ENCODE peak calls at places on chromosome 11, in four cellular contexts. H is CD4-positive, alpha-beta T cell; R is kidney epithelial cell; W is SK-N-SH. P is an unnamed sample.
A peak's percentile ranks its signal among the peaks of the same experiment; 100 is the strongest.

GRCh38 chr11:82862379-82862778 is 37.9 kb downstream of the PRCP start:
- DNase-seq in H (no peak), R (no peak), W (no peak), P (no peak)

GRCh38 chr11:68436985-68437926 is 23.3 kb upstream of the PPP6R3 start:
- DNase-seq in H (no peak), R (no peak), W (no peak), P (no peak)

GRCh38 chr11:127620660-127621059 is 620.1 kb upstream of the KIRREL3 start:
- DNase-seq in R (no peak), H (no peak), W (no peak), P (no peak)

GRCh38 chr11:133064152-133064877 is 468.0 kb downstream of the OPCML start:
- DNase-seq in R (no peak), H (no peak), W (peak; percentile 91), P (no peak)

GRCh38 chr11:74307409-74307808 is 4.0 kb downstream of the P4HA3 start:
- DNase-seq in W (peak; percentile 21), R (no peak), H (no peak), P (no peak)

GRCh38 chr11:129960216-129961214 is 42.1 kb downstream of the PRDM10 start:
- DNase-seq in W (no peak), R (peak; percentile 74), H (no peak), P (peak; percentile 57)

GRCh38 chr11:10350341-10350740 is 45.5 kb downstream of the ADM start:
- DNase-seq in H (no peak), R (peak; percentile 77), W (no peak), P (peak; percentile 57)

GRCh38 chr11:129787518-129787917 is 28.1 kb upstream of the TMEM45B start:
- DNase-seq in R (no peak), H (no peak), W (no peak), P (no peak)

GRCh38 chr11:47715082-47715669 is at the start of gene AGBL2:
- DNase-seq in R (peak; percentile 12), W (peak; percentile 89), H (peak; percentile 77), P (no peak)

GRCh38 chr11:34040571-34040970 is 11.0 kb upstream of the CAPRIN1 start:
- DNase-seq in R (no peak), H (no peak), W (no peak), P (no peak)

GRCh38 chr11:57427692-57428082 is 766 bp upstream of the SLC43A3 start:
- DNase-seq in H (no peak), W (no peak), R (no peak), P (no peak)

GRCh38 chr11:9461068-9461759 is 402 bp downstream of the ZNF143 start:
- DNase-seq in R (no peak), H (peak; percentile 61), W (peak; percentile 90), P (peak; percentile 49)

GRCh38 chr11:27718853-27719574 is 18.8 kb upstream of the BDNF start:
- DNase-seq in W (peak; percentile 79), H (no peak), R (no peak), P (no peak)

GRCh38 chr11:60748225-60748624 is 8.4 kb upstream of the MS4A15 start:
- DNase-seq in W (no peak), H (no peak), R (no peak), P (no peak)

GRCh38 chr11:12141283-12141682 is 30.9 kb downstream of the MICAL2 start:
- DNase-seq in R (no peak), H (no peak), W (no peak), P (no peak)

GRCh38 chr11:17848709-17849108 is 114.1 kb downstream of the KCNC1 start:
- DNase-seq in R (no peak), W (no peak), H (no peak), P (no peak)

GRCh38 chr11:117218133-117218915 is 13.5 kb downstream of the PCSK7 start:
- DNase-seq in R (no peak), H (no peak), W (no peak), P (no peak)

GRCh38 chr11:103619480-103619879 is 417.0 kb upstream of the DDI1 start:
- DNase-seq in H (no peak), R (no peak), W (no peak), P (no peak)

GRCh38 chr11:60831501-60832079 is 10.3 kb upstream of the CCDC86 start:
- DNase-seq in H (no peak), R (peak; percentile 54), W (peak; percentile 51), P (peak; percentile 22)

GRCh38 chr11:129785383-129786111 is 30.1 kb upstream of the TMEM45B start:
- DNase-seq in H (no peak), R (no peak), W (peak; percentile 11), P (no peak)

GRCh38 chr11:32090774-32091370 is at the start of gene RCN1:
- DNase-seq in R (no peak), W (peak; percentile 93), H (no peak), P (no peak)

GRCh38 chr11:35367491-35367890 is 51.9 kb downstream of the SLC1A2 start:
- DNase-seq in H (no peak), W (no peak), R (no peak), P (no peak)
- TF ChIP-seq CTCF in H (no peak), W (no peak), R (no peak), P (no peak)

DNA sequence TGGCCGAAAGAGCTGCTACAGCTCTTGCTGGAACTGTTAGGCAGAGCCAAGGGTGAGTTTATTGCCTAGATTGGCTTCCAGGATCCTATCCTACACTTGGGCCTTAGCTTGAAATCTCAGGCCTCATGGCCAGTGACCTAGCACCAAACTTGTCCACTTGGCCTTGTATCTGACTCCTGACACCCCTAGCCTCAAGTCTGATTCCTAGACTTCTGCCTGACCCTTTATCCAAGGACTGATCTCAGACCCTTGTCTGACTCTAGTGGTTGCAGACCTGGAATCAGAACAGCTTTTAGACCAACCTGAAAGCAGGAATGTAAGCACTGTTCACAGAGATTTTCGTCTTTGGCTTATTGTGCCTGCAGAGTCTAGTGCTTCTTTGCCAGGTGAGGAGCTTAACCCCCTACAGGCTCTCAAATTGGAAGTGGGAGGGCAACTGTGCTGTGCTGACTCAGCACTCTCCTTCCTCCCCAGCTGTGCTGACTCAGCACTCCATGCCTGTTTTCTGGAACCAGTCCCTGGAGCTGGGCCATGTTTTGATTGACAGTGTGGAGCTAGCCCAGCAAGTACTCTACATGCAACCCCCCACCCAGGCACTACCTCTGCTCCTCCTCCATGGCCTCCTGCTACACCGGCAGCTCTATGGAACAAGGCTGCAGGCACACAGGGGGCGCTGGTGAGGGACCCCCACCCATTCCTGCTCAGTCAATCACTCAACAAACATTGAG is 35.1 kb downstream of the RRP8 start:
- DNase-seq in R (peak; percentile 19), H (no peak), W (no peak), P (no peak)
- TF ChIP-seq CTCF in R (peak; percentile 15), H (no peak), W (peak; percentile 25), P (peak; percentile 5)

GRCh38 chr11:46346886-46347636 is at the start of gene DGKZ:
- DNase-seq in H (peak; percentile 79), R (no peak), W (peak; percentile 100), P (no peak)

GRCh38 chr11:46347637-46348311 is 511 bp downstream of the DGKZ start:
- DNase-seq in R (no peak), W (peak; percentile 63), H (no peak), P (no peak)

GRCh38 chr11:46343520-46343919 is 3.7 kb upstream of the DGKZ start:
- DNase-seq in R (no peak), W (no peak), H (no peak), P (no peak)

GRCh38 chr11:46345881-46346484 is 1.3 kb upstream of the DGKZ start:
- DNase-seq in W (no peak), H (no peak), R (no peak), P (no peak)

GRCh38 chr11:46345131-46345597 is 2.1 kb upstream of the DGKZ start:
- DNase-seq in H (no peak), R (no peak), W (no peak), P (no peak)
- TF ChIP-seq CTCF in H (no peak), R (no peak), W (no peak), P (no peak)

GRCh38 chr11:96389604-96390402 is at the start of the genes CCDC82 and JRKL:
- DNase-seq in W (peak; percentile 96), R (peak; percentile 70), H (peak; percentile 98), P (peak; percentile 64)

GRCh38 chr11:96390403-96390830 is 604 bp downstream of the JRKL start:
- DNase-seq in R (no peak), W (peak; percentile 9), H (no peak), P (no peak)

GRCh38 chr11:96388891-96389603 is 665 bp downstream of the CCDC82 start:
- DNase-seq in H (no peak), W (peak; percentile 66), R (no peak), P (no peak)

GRCh38 chr11:96393753-96394348 is 4.0 kb downstream of the JRKL start:
- DNase-seq in W (peak; percentile 45), H (no peak), R (no peak), P (no peak)

GRCh38 chr11:96391698-96392307 is 2.0 kb downstream of the JRKL start:
- DNase-seq in W (no peak), H (no peak), R (no peak), P (no peak)
- TF ChIP-seq CTCF in W (peak; percentile 40), H (no peak), R (no peak), P (peak; percentile 11)

GRCh38 chr11:19790831-19791552 is 78.4 kb downstream of the NAV2 start:
- DNase-seq in W (no peak), R (no peak), H (no peak), P (no peak)

GRCh38 chr11:19792510-19792909 is 79.9 kb downstream of the NAV2 start:
- DNase-seq in R (no peak), W (peak; percentile 67), H (no peak), P (no peak)

GRCh38 chr11:19793356-19793755 is 80.7 kb downstream of the NAV2 start:
- DNase-seq in W (no peak), R (no peak), H (no peak), P (no peak)

GRCh38 chr11:19795082-19795481 is 82.4 kb downstream of the NAV2 start:
- DNase-seq in W (no peak), R (no peak), H (no peak), P (no peak)

DNA sequence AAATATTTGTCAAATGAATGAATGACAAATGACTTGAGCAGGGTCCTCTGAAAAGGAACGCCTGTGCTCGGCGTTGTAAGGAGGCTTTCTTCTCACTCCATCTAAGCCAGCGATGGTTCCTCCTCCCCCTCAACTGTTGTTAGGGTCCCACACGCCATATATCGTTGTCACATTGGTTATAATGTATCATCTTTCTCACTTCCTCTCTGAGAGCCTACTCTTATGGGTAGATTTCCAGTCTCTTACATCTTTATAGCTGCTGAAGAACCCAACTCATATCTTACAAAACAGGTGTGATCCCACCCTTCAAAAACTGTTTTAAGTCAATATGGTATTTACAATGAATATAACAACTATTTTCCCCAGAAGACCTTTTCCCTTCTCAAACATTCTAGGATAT is 81.5 kb downstream of the NAV2 start:
- DNase-seq in R (no peak), H (no peak), W (no peak), P (no peak)
- TF ChIP-seq CTCF in R (no peak), H (no peak), W (no peak), P (no peak)

P was measured in BJ.